ENCODE peak calls at places on chromosomes 11 and 22, in ten cellular contexts. H is lung; G is T-cell; P is stimulated activated naive CD8-positive, alpha-beta T cell treated with anti-CD3 and anti-CD28 coated beads, Interleukin-15, Interleukin-2, amounts not matched to agents 100 U/mL and 50 U/mL, for 24 hours; U is pancreas; N is CD8-positive, alpha-beta T cell; R is omental fat pad; A is heart left ventricle; D is left cardiac atrium; Y is effector memory CD8-positive, alpha-beta T cell. M is an unnamed sample.

GRCh38 chr22:17867160-17867785 is 93.0 kb upstream of the BID start:
- ATAC-seq in P (no peak), D (peak; percentile 46), U (peak; percentile 37), Y (no peak), A (peak; percentile 80), N (no peak), R (no peak), G (no peak), H (no peak), M (no peak)

GRCh38 chr11:126084608-126084912 is 21.9 kb upstream of the CDON start:
- ATAC-seq in D (no peak), P (no peak), A (no peak), R (no peak), N (no peak), H (no peak), G (peak; percentile 17), Y (no peak), U (no peak), M (no peak)

GRCh38 chr11:78420796-78421209 is 3.2 kb upstream of the GAB2 start:
- ATAC-seq in H (no peak), A (peak; percentile 20), N (no peak), D (no peak), Y (no peak), U (no peak), R (no peak), P (peak; percentile 20), G (no peak), M (peak; percentile 22)

GRCh38 chr11:130904380-130904779 is 11.9 kb downstream of the SNX19 start:
- ATAC-seq in P (no peak), D (no peak), A (no peak), H (no peak), N (no peak), U (no peak), G (no peak), R (no peak), Y (no peak), M (no peak)

GRCh38 chr22:23414727-23415489 is 165.2 kb downstream of the IGLL1 start:
- ATAC-seq in R (no peak), G (no peak), N (no peak), A (no peak), P (no peak), Y (no peak), D (no peak), H (no peak), U (no peak), M (no peak)

GRCh38 chr11:126839496-126839895 is 161.1 kb downstream of the KIRREL3 start:
- ATAC-seq in R (no peak), G (no peak), H (no peak), U (no peak), D (no peak), N (no peak), P (no peak), A (no peak), Y (no peak), M (no peak)

GRCh38 chr11:18209058-18209457 is 27.5 kb downstream of the SAA4 start:
- ATAC-seq in H (no peak), G (no peak), N (no peak), D (no peak), A (no peak), P (no peak), U (no peak), R (no peak), Y (no peak), M (no peak)

GRCh38 chr22:32413715-32414114 is 1.7 kb upstream of the RTCB start:
- ATAC-seq in Y (no peak), G (no peak), R (no peak), A (no peak), P (no peak), N (no peak), D (no peak), H (no peak), U (no peak), M (no peak)

GRCh38 chr11:112555491-112556364 is 295.1 kb upstream of the PLET1 start:
- ATAC-seq in Y (peak; percentile 61), H (no peak), D (peak; percentile 85), A (peak; percentile 75), R (peak; percentile 68), G (peak; percentile 79), N (peak; percentile 62), U (peak; percentile 61), P (peak; percentile 58), M (peak; percentile 89)

GRCh38 chr11:76397383-76397782 is 16.3 kb downstream of the GVQW3 start:
- ATAC-seq in A (no peak), Y (no peak), G (no peak), H (no peak), N (no peak), P (no peak), U (no peak), D (no peak), R (no peak), M (no peak)

GRCh38 chr11:114616516-114616915 is 20.9 kb upstream of the NXPE4 start:
- ATAC-seq in G (no peak), H (no peak), D (no peak), U (no peak), R (no peak), P (no peak), Y (no peak), A (no peak), N (no peak), M (no peak)

GRCh38 chr11:11786771-11787170 is 55.0 kb upstream of the USP47 start:
- ATAC-seq in N (no peak), G (no peak), Y (no peak), R (no peak), A (peak; percentile 60), D (peak; percentile 51), H (no peak), U (no peak), P (no peak), M (no peak)

GRCh38 chr11:63804259-63804658 is 9.0 kb upstream of the SPINDOC start:
- ATAC-seq in H (no peak), N (no peak), G (no peak), A (no peak), P (no peak), R (no peak), U (peak; percentile 68), D (no peak), Y (no peak), M (no peak)

GRCh38 chr11:65798882-65799281 is 12.0 kb downstream of the OVOL1 start:
- ATAC-seq in R (no peak), G (no peak), A (no peak), D (no peak), P (no peak), H (no peak), Y (no peak), U (no peak), N (no peak), M (no peak)

GRCh38 chr11:96341237-96342130 is 1.5 kb downstream of the MAML2 start:
- ATAC-seq in D (peak; percentile 60), G (peak; percentile 54), H (peak; percentile 4), N (peak; percentile 54), P (peak; percentile 41), R (peak; percentile 33), U (peak; percentile 29), Y (peak; percentile 63), A (peak; percentile 50), M (peak; percentile 28)

GRCh38 chr11:131914299-131914902 is 544.0 kb downstream of the NTM start:
- ATAC-seq in G (no peak), Y (no peak), A (no peak), U (no peak), R (peak; percentile 28), D (no peak), P (no peak), H (no peak), N (no peak), M (no peak)

GRCh38 chr22:30701872-30702271 is 7.2 kb downstream of the OSBP2 start:
- ATAC-seq in G (no peak), A (no peak), U (no peak), N (no peak), Y (no peak), R (peak; percentile 47), H (no peak), D (no peak), P (no peak), M (no peak)

GRCh38 chr22:42344391-42344861 is 74.0 kb upstream of the TCF20 start:
- ATAC-seq in R (peak; percentile 82), H (peak; percentile 42), U (no peak), P (no peak), D (peak; percentile 74), N (no peak), G (no peak), Y (no peak), A (peak; percentile 54), M (no peak)

GRCh38 chr11:76408171-76408965 is 27.2 kb downstream of the GVQW3 start:
- ATAC-seq in R (no peak), P (no peak), U (no peak), D (no peak), Y (no peak), H (no peak), G (no peak), A (no peak), N (no peak), M (no peak)

GRCh38 chr11:121207485-121208115 is 85.0 kb upstream of the SC5D start:
- ATAC-seq in Y (no peak), D (no peak), H (no peak), P (no peak), R (no peak), A (no peak), G (no peak), U (no peak), N (no peak), M (no peak)

GRCh38 chr22:37551981-37552380 is 8.3 kb upstream of the CDC42EP1 start:
- ATAC-seq in D (no peak), N (no peak), R (no peak), H (no peak), Y (no peak), P (no peak), U (no peak), G (no peak), A (peak; percentile 81), M (no peak)

GRCh38 chr11:110497204-110497987 is 67.6 kb downstream of the FDX1 start:
- ATAC-seq in Y (no peak), D (peak; percentile 92), P (no peak), G (no peak), U (no peak), H (peak; percentile 38), N (no peak), A (peak; percentile 58), R (peak; percentile 90), M (no peak)

GRCh38 chr11:66124564-66124963 is 54.5 kb downstream of the PACS1 start:
- ATAC-seq in N (no peak), H (no peak), A (no peak), G (no peak), P (peak; percentile 17), D (no peak), Y (no peak), R (no peak), U (no peak), M (peak; percentile 57)

GRCh38 chr11:129374081-129374992 is 1.3 kb upstream of the BARX2 start:
- ATAC-seq in U (no peak), N (no peak), D (no peak), Y (no peak), R (no peak), P (no peak), H (no peak), G (no peak), A (no peak), M (no peak)

GRCh38 chr11:4125141-4125540 is 30.5 kb downstream of the RRM1 start:
- ATAC-seq in A (no peak), D (no peak), G (no peak), H (no peak), Y (no peak), N (no peak), P (no peak), R (no peak), U (no peak), M (no peak)

GRCh38 chr22:46934746-46935491 is 172.5 kb downstream of the TBC1D22A start:
- ATAC-seq in R (peak; percentile 84), G (no peak), D (peak; percentile 35), N (no peak), Y (no peak), A (peak; percentile 44), H (peak; percentile 50), U (peak; percentile 65), P (peak; percentile 98), M (peak; percentile 99)

GRCh38 chr11:14636119-14636518 is 7.5 kb upstream of the PDE3B start:
- ATAC-seq in H (no peak), R (no peak), A (peak; percentile 26), D (no peak), G (peak; percentile 54), U (no peak), Y (peak; percentile 78), N (peak; percentile 16), P (peak; percentile 70), M (peak; percentile 83)

GRCh38 chr22:43811777-43812148 is 342 bp downstream of the EFCAB6 start:
- ATAC-seq in Y (peak; percentile 31), P (peak; percentile 10), D (peak; percentile 21), H (no peak), A (peak; percentile 14), G (peak; percentile 34), R (peak; percentile 42), N (peak; percentile 23), U (peak; percentile 39), M (peak; percentile 29)

M was measured in activated T-helper 17 cell treated with anti-CD3 and anti-CD28 coated beads, Interleukin-2, amount 50 U/mL, for 72 hours.